ENCODE peak calls at places on chromosome 5, in ten cellular contexts. U is cardiac muscle cell; D is kidney; H is neural progenitor cell; Y is CD8-positive, alpha-beta T cell; N is heart left ventricle; A is tibial artery; X is CD8-positive, alpha-beta memory T cell; I is uterus; J is hepatocyte. F is an unnamed sample. For H3K4me1, the result is how much of the 10 kb centered on the place peaks cover.

GRCh38 chr5:139600336-139600949 is 39.3 kb downstream of the UBE2D2 start:
- DNase-seq in U (no peak), I (no peak), A (no peak), X (no peak), D (no peak), J (no peak), N (no peak), Y (no peak), H (no peak), F (no peak)

GRCh38 chr5:167763772-167764171 is 527.7 kb upstream of the WWC1 start:
- DNase-seq in N (no peak), A (no peak), H (no peak), X (no peak), J (no peak), Y (no peak), I (no peak), U (no peak), D (no peak), F (no peak)

GRCh38 chr5:133457956-133458355 is 154.4 kb downstream of the FSTL4 start:
- DNase-seq in I (no peak), D (no peak), A (no peak), N (no peak), U (no peak), X (no peak), Y (no peak), H (no peak), J (no peak), F (no peak)

GRCh38 chr5:138841531-138841930 is 33.6 kb downstream of the LRRTM2 start:
- DNase-seq in N (no peak), D (no peak), J (no peak), I (no peak), X (no peak), U (no peak), A (no peak), Y (no peak), H (no peak), F (no peak)

GRCh38 chr5:138305797-138306196 is 25.8 kb downstream of the CDC25C start:
- DNase-seq in Y (no peak), U (no peak), I (no peak), D (no peak), X (no peak), H (no peak), N (peak), J (no peak), A (no peak), F (no peak)

GRCh38 chr5:142342128-142342981 is 17.5 kb upstream of the SPRY4 start:
- DNase-seq in Y (no peak), A (no peak), J (no peak), D (no peak), I (no peak), X (no peak), N (peak), U (no peak), H (no peak), F (no peak)

GRCh38 chr5:98368141-98368540 is 405.3 kb upstream of the RGMB start:
- DNase-seq in A (no peak), X (no peak), J (no peak), H (no peak), Y (no peak), D (no peak), I (no peak), N (no peak), U (no peak), F (no peak)

GRCh38 chr5:78162253-78162862 is 132.1 kb downstream of the AP3B1 start:
- DNase-seq in X (no peak), Y (no peak), D (no peak), N (no peak), A (no peak), H (peak), U (peak), J (peak), I (no peak), F (no peak)

GRCh38 chr5:121873409-121873808 is 21.7 kb downstream of the FTMT start:
- DNase-seq in I (no peak), D (no peak), J (no peak), A (no peak), U (no peak), N (no peak), X (no peak), Y (no peak), H (no peak), F (no peak)

GRCh38 chr5:73093943-73094342 is 26.4 kb upstream of the TMEM171 start:
- DNase-seq in U (no peak), Y (no peak), N (no peak), X (no peak), H (no peak), A (no peak), J (peak), D (no peak), I (no peak), F (no peak)

GRCh38 chr5:78905084-78905938 is 79.8 kb downstream of the ARSB start:
- DNase-seq in D (no peak), X (no peak), A (no peak), Y (no peak), N (no peak), I (no peak), J (no peak), H (no peak), U (no peak), F (no peak)

GRCh38 chr5:154444559-154445421 is 1.0 kb upstream of the SAP30L start:
- DNase-seq in H (peak), U (peak), A (peak), X (no peak), J (peak), D (peak), N (peak), I (no peak), Y (no peak), F (no peak)

GRCh38 chr5:63131618-63132285 is 553.1 kb downstream of the LRRC70 start:
- DNase-seq in D (no peak), X (no peak), I (no peak), J (peak), H (no peak), A (no peak), Y (no peak), N (no peak), U (no peak), F (no peak)

GRCh38 chr5:73336366-73336765 is 112.2 kb downstream of the FOXD1 start:
- DNase-seq in N (no peak), J (no peak), D (no peak), X (no peak), A (no peak), I (no peak), H (no peak), Y (no peak), U (no peak), F (no peak)

GRCh38 chr5:108136493-108136892 is 245.4 kb downstream of the FBXL17 start:
- DNase-seq in H (no peak), X (no peak), A (no peak), J (no peak), Y (no peak), U (no peak), D (no peak), I (no peak), N (no peak), F (no peak)

GRCh38 chr5:65037845-65038815 is 269.4 kb downstream of the CWC27 start:
- DNase-seq in A (no peak), U (no peak), H (peak), Y (no peak), J (peak), D (no peak), N (no peak), I (no peak), X (peak), F (peak)

GRCh38 chr5:41793156-41793770 is 77.0 kb downstream of the OXCT1 start:
- DNase-seq in N (no peak), D (no peak), H (no peak), I (no peak), U (no peak), X (no peak), J (peak), Y (no peak), A (no peak), F (no peak)

GRCh38 chr5:56606202-56606601 is 209.1 kb upstream of the MAP3K1 start:
- DNase-seq in X (no peak), Y (no peak), H (no peak), U (no peak), I (no peak), J (no peak), A (no peak), D (no peak), N (no peak), F (no peak)

GRCh38 chr5:126096442-126096841 is 326.8 kb upstream of the GRAMD2B start:
- DNase-seq in U (no peak), I (no peak), J (no peak), N (no peak), A (no peak), D (no peak), X (no peak), H (no peak), Y (no peak), F (no peak)

GRCh38 chr5:149134778-149135169 is 6.5 kb upstream of the ABLIM3 start:
- DNase-seq in J (no peak), H (no peak), Y (no peak), X (no peak), N (no peak), A (no peak), D (no peak), U (no peak), I (no peak), F (no peak)

GRCh38 chr5:68225188-68225910 is 9.8 kb downstream of the PIK3R1 start:
- DNase-seq in A (peak), U (no peak), Y (no peak), H (no peak), D (peak), N (peak), J (peak), I (peak), X (no peak), F (no peak)

GRCh38 chr5:56696900-56697299 is 118.4 kb upstream of the MAP3K1 start:
- DNase-seq in A (no peak), N (no peak), X (no peak), Y (no peak), U (no peak), D (no peak), I (peak), H (no peak), J (peak), F (no peak)

GRCh38 chr5:62082370-62082778 is 223.6 kb upstream of the KIF2A start:
- DNase-seq in N (no peak), I (no peak), D (no peak), H (no peak), X (no peak), Y (no peak), J (no peak), U (no peak), A (no peak), F (no peak)

GRCh38 chr5:40441733-40442132 is 238.0 kb upstream of the PTGER4 start:
- DNase-seq in U (no peak), D (no peak), H (no peak), X (no peak), N (no peak), J (peak), I (no peak), Y (no peak), A (no peak), F (no peak)

GRCh38 chr5:1464511-1464910 is 19.3 kb upstream of the SLC6A3 start:
- DNase-seq in D (no peak), A (no peak), X (no peak), I (no peak), U (no peak), H (no peak), N (no peak), J (no peak), Y (no peak), F (no peak)

GRCh38 chr5:1462358-1462757 is 17.1 kb upstream of the SLC6A3 start:
- DNase-seq in U (no peak), N (no peak), Y (no peak), I (no peak), H (no peak), X (no peak), J (no peak), A (peak), D (peak), F (no peak)

GRCh38 chr5:1463326-1464095 is 18.3 kb upstream of the SLC6A3 start:
- DNase-seq in D (peak), I (no peak), H (no peak), J (no peak), Y (no peak), U (no peak), N (no peak), X (no peak), A (no peak), F (no peak)

GRCh38 chr5:1465117-1465516 is 19.9 kb upstream of the SLC6A3 start:
- DNase-seq in I (no peak), D (no peak), Y (no peak), N (no peak), A (peak), J (no peak), H (no peak), U (no peak), X (no peak), F (no peak)

GRCh38 chr5:1464096-1464446 is 18.8 kb upstream of the SLC6A3 start:
- DNase-seq in I (no peak), D (no peak), N (no peak), X (no peak), J (no peak), Y (no peak), H (no peak), A (peak), U (no peak), F (no peak)
- H3K27ac ChIP-seq in I (no peak), D (no peak), N (no peak), X (no peak), J (no peak), Y (no peak), H (no peak), A (no peak), U (no peak), F (no peak)

GRCh38 chr5:178150977-178151734 is 2.5 kb downstream of the NHP2 start:
- DNase-seq in H (peak), Y (no peak), I (no peak), J (no peak), A (no peak), X (no peak), D (no peak), N (no peak), U (no peak), F (no peak)
- H3K4me3 ChIP-seq in H (no peak), Y (no peak), I (no peak), J (no peak), A (no peak), X (no peak), D (no peak), N (no peak), U (no peak), F (no peak)

GRCh38 chr5:172791726-172792445 is 20.9 kb upstream of the DUSP1 start:
- DNase-seq in J (no peak), A (peak), D (no peak), H (no peak), I (no peak), Y (no peak), U (no peak), N (no peak), X (no peak), F (no peak)
- H3K4me1 ChIP-seq in J (under half), A (half or more), D (under half), H (under half), I (under half), Y (under half), U (under half), N (under half), X (under half), F (under half)

DNA sequence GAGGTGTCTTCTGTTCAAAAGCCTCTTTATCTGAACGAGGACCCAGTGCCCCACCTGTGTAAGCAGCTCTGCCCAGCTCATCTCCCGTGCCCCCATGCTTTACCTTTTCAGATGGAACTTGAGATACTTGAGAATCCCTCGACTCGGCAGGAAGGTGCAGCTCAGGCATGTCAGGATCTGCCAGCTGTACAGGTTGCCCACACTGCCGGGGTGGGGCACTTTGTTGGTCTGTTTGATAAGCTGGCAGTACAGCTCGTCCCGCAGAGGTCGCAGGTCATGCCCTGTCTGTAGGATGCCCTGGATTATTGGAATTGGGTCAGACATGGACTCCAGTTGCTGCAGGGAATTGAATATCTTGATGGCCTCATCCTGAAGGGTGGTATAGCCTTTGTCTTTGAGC is 58.0 kb upstream of the RETREG1 start:
- DNase-seq in I (no peak), X (no peak), J (no peak), N (no peak), A (no peak), Y (no peak), D (no peak), U (no peak), H (no peak), F (no peak)
- H3K27ac ChIP-seq in I (no peak), X (no peak), J (no peak), N (no peak), A (no peak), Y (no peak), D (no peak), U (no peak), H (no peak), F (no peak)

DNA sequence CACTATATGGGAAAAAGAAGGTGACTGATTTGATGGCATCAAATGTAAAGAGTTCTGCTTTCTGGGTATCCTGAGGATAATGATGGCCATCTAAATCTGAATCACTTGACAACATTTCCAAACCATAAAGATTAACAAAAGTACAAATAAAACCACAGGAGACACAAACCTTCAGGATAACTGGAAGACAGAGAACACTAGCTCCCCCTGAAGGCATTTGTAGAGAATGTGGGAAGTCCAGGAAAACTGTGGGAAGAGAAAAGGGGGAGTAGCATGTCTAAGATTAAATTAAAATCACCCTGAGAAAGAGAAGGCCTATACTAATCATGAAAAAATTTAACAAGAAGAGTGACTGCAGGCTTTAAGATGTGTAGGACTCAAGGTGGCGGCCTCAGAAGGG is 116.2 kb downstream of the PRELID2 start:
- DNase-seq in D (no peak), I (no peak), N (no peak), Y (no peak), A (no peak), J (peak), H (peak), X (no peak), U (peak), F (no peak)
- H3K4me3 ChIP-seq in D (no peak), I (no peak), N (no peak), Y (no peak), A (no peak), J (no peak), H (no peak), X (no peak), U (no peak), F (no peak)

DNA sequence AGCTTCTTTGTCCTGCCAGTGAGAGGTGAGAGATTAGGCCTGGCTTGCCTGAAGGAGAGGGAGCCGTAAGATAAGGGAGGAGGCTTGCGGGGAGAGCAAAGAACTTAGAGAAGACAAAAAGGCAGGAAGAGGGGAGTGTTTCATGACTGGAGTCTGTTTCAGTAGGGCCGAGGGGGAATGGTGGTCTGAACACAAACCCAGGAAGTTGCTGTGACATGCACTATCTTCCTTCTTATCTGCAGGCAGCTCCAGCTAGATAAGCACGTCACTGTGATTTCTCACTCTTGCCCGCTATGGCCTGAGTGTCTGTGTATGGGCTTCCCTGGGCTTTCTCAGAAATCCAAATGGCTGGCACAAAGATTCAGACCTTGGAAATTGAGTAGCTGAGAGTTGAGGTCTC is 307.5 kb upstream of the CLINT1 start:
- DNase-seq in I (no peak), D (no peak), X (no peak), A (no peak), Y (no peak), J (no peak), U (peak), N (no peak), H (peak), F (no peak)
- H3K4me1 ChIP-seq in I (under half), D (under half), X (under half), A (under half), Y (under half), J (under half), U (under half), N (under half), H (under half), F (under half)

GRCh38 chr5:135953850-135954249 is 933 bp downstream of the LECT2 start:
- DNase-seq in X (no peak), I (no peak), J (no peak), D (no peak), A (no peak), H (no peak), U (no peak), N (no peak), Y (no peak), F (no peak)

GRCh38 chr5:135951257-135951656 is 3.5 kb downstream of the LECT2 start:
- DNase-seq in U (no peak), N (no peak), A (no peak), X (no peak), D (no peak), J (peak), I (no peak), Y (no peak), H (no peak), F (no peak)

GRCh38 chr5:135950611-135951010 is 4.2 kb downstream of the LECT2 start:
- DNase-seq in D (no peak), Y (no peak), J (no peak), U (no peak), I (no peak), H (no peak), N (no peak), A (no peak), X (no peak), F (no peak)

GRCh38 chr5:135952683-135953082 is 2.1 kb downstream of the LECT2 start:
- DNase-seq in N (no peak), H (no peak), I (no peak), D (no peak), Y (no peak), U (no peak), X (no peak), A (no peak), J (no peak), F (no peak)

DNA sequence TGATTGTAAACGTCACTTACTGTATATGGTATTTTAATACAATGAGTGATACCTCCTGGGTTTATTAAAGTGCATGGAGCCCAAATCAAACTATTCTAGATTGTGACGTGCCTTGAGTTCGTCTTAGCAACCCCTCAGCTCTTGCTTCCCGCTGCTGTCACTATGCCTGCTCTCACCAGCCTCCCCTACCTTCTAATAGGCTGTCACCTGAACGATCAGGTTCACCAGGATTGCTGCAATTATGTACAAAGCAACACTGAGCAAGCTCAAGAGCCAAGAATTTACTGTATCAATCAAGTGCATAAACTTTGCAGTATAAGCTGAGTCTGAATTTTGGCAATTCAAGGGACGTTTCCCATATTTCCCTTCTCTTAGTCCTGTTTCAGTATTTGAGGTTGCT is 3.0 kb downstream of the LECT2 start:
- DNase-seq in D (no peak), H (no peak), J (peak), Y (no peak), I (no peak), U (no peak), N (no peak), X (no peak), A (no peak), F (no peak)
- H3K27ac ChIP-seq in D (no peak), H (no peak), J (no peak), Y (no peak), I (no peak), U (no peak), N (no peak), X (no peak), A (no peak), F (no peak)

DNA sequence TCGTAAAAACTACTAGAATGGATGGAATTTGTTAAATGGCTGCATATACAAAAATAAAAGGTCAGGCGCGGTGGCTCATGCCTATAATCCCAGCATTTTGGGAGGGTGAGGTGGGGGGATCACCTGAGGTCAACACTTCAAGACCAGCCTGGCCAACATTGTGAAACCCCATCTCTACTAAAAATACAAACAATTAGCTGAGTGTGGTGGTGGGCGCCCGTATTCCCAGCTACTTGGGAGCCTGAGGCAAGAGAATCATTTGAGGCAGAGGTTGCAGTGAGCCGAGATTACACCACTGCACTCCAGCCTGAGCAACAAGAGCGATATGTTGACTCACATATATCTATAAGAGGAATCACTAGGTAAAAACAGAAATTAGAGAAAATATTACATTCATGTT is 9.3 kb upstream of the GPR150 start:
- DNase-seq in U (no peak), Y (no peak), H (no peak), D (no peak), X (no peak), J (no peak), N (no peak), I (no peak), A (no peak), F (no peak)
- H3K4me3 ChIP-seq in U (no peak), Y (no peak), H (no peak), D (no peak), X (no peak), J (no peak), N (no peak), I (no peak), A (no peak), F (no peak)